ENCODE peak calls at places on chromosomes 13 and 19, in eight cellular contexts. R is activated CD4-positive, alpha-beta T cell treated with anti-CD3 and anti-CD28 coated beads for 24 hours; X is sigmoid colon; Z is RWPE1; E is stimulated activated CD8-positive, alpha-beta memory T cell treated with anti-CD3 and anti-CD28 coated beads, Interleukin-15, amount 100 ng/mL, for 1 hour; K is heart right ventricle; B is tibial artery; L is AG08395. P is an unnamed sample.
A peak's percentile ranks its signal among the peaks of the same experiment; 100 is the strongest.

GRCh38 chr13:73903561-73903960 is 230.6 kb downstream of the KLF12 start:
- DNase-seq in K (no peak), X (no peak), B (no peak), Z (no peak), R (no peak), E (no peak), L (no peak), P (no peak)

GRCh38 chr13:99227909-99228688 is 27.4 kb downstream of the UBAC2 start:
- DNase-seq in K (no peak), E (no peak), Z (no peak), X (no peak), L (no peak), R (no peak), B (no peak), P (no peak)

GRCh38 chr19:38267780-38268430 is 3.5 kb downstream of the SPINT2 start:
- DNase-seq in E (no peak), B (no peak), X (no peak), R (no peak), Z (peak; percentile 20), L (no peak), K (no peak), P (no peak)

GRCh38 chr19:13096968-13097330 is 5.7 kb downstream of the LYL1 start:
- DNase-seq in X (no peak), B (no peak), L (no peak), E (no peak), K (no peak), R (no peak), Z (no peak), P (no peak)

GRCh38 chr19:17513801-17514200 is 2.4 kb downstream of the PGLS start:
- DNase-seq in K (no peak), X (no peak), B (no peak), Z (peak; percentile 30), L (no peak), E (no peak), R (no peak), P (no peak)

GRCh38 chr19:28351761-28352160 is 861.2 kb downstream of the UQCRFS1 start:
- DNase-seq in B (no peak), R (no peak), L (peak; percentile 48), E (no peak), K (no peak), Z (no peak), X (no peak), P (no peak)

GRCh38 chr13:112791662-112792440 is 102.0 kb downstream of the ATP11A start:
- DNase-seq in R (no peak), K (no peak), Z (no peak), B (peak; percentile 48), L (no peak), E (no peak), X (no peak), P (no peak)

GRCh38 chr13:51549593-51549992 is 34.7 kb upstream of the WDFY2 start:
- DNase-seq in B (no peak), K (no peak), R (no peak), X (no peak), E (no peak), L (no peak), Z (no peak), P (no peak)

GRCh38 chr19:5536337-5536894 is 31.3 kb downstream of the TINCR start:
- DNase-seq in E (no peak), L (peak; percentile 49), B (no peak), X (peak; percentile 70), Z (peak; percentile 46), K (peak; percentile 76), R (no peak), P (no peak)

GRCh38 chr19:34201133-34201532 is 28.8 kb downstream of the LSM14A start:
- DNase-seq in Z (no peak), R (no peak), K (no peak), B (no peak), X (no peak), E (no peak), L (no peak), P (no peak)

GRCh38 chr19:55353803-55354697 is 469 bp downstream of the COX6B2 start:
- DNase-seq in K (no peak), X (peak; percentile 81), E (peak; percentile 34), R (peak; percentile 29), L (peak; percentile 82), B (no peak), Z (peak; percentile 89), P (peak; percentile 68)

GRCh38 chr19:33325920-33326319 is 23.6 kb upstream of the CEBPA start:
- DNase-seq in R (no peak), K (no peak), L (no peak), X (peak; percentile 93), Z (no peak), E (no peak), B (peak; percentile 74), P (no peak)

GRCh38 chr19:38852231-38853044 is 2.7 kb upstream of the HNRNPL start:
- DNase-seq in E (no peak), R (no peak), K (peak; percentile 70), L (peak; percentile 62), Z (peak; percentile 47), B (peak; percentile 83), X (peak; percentile 85), P (no peak)

GRCh38 chr13:40982772-40983171 is 36.3 kb downstream of the ELF1 start:
- DNase-seq in R (no peak), B (no peak), L (no peak), K (peak; percentile 76), Z (no peak), E (peak; percentile 30), X (no peak), P (peak; percentile 28)

GRCh38 chr13:42798118-42798517 is 16.7 kb downstream of the FAM216B start:
- DNase-seq in Z (no peak), K (no peak), R (no peak), B (no peak), L (peak; percentile 22), X (no peak), E (no peak), P (no peak)

GRCh38 chr19:2047449-2048103 is 3.5 kb downstream of the MKNK2 start:
- DNase-seq in Z (no peak), R (no peak), B (peak; percentile 87), L (no peak), E (no peak), X (peak; percentile 86), K (no peak), P (no peak)

GRCh38 chr13:40026741-40027140 is 371.3 kb downstream of the COG6 start:
- DNase-seq in Z (no peak), X (no peak), R (peak; percentile 28), L (no peak), B (no peak), K (no peak), E (no peak), P (no peak)

GRCh38 chr13:46926856-46927625 is 30.2 kb upstream of the HTR2A start:
- DNase-seq in R (no peak), B (no peak), L (peak; percentile 62), E (no peak), X (no peak), Z (no peak), K (no peak), P (no peak)

GRCh38 chr13:39468306-39468705 is 134.7 kb downstream of the LHFPL6 start:
- DNase-seq in X (no peak), E (no peak), Z (no peak), L (no peak), K (no peak), B (no peak), R (no peak), P (no peak)

GRCh38 chr13:106471957-106472543 is 63.4 kb downstream of the EFNB2 start:
- DNase-seq in Z (peak; percentile 98), K (peak; percentile 57), X (peak; percentile 78), B (no peak), E (no peak), L (peak; percentile 96), R (no peak), P (no peak)

GRCh38 chr19:49556412-49557398 is 23.7 kb downstream of the NOSIP start:
- DNase-seq in K (no peak), Z (no peak), R (no peak), E (no peak), X (no peak), L (no peak), B (no peak), P (no peak)